ENCODE peak calls at places on chromosome 18, in six cellular contexts. N is cardiac muscle cell, C is heart right ventricle, X is left ventricle myocardium inferior, E is AG09309, M is PC-9. D is an unnamed sample.

GRCh38 chr18:9516437-9517064 is 41.2 kb downstream of the RALBP1 start:
- DNase-seq in E (no peak), X (no peak), N (peak; percentile 31), C (no peak), M (no peak), D (no peak)

GRCh38 chr18:13313006-13313661 is 94.6 kb downstream of the LDLRAD4 start:
- DNase-seq in C (no peak), N (no peak), X (no peak), E (no peak), M (no peak), D (no peak)

GRCh38 chr18:10170375-10170774 is 256.6 kb downstream of the VAPA start:
- DNase-seq in N (no peak), E (no peak), X (no peak), C (no peak), M (no peak), D (no peak)

GRCh38 chr18:62420151-62420512 is 95.0 kb downstream of the TNFRSF11A start:
- DNase-seq in N (no peak), E (no peak), M (no peak), C (no peak), X (no peak), D (no peak)

GRCh38 chr18:40407913-40408312 is 1547.1 kb upstream of the PIK3C3 start:
- DNase-seq in C (no peak), E (no peak), N (no peak), X (no peak), M (no peak), D (no peak)

GRCh38 chr18:76721207-76721996 is 101.0 kb upstream of the ZNF236 start:
- DNase-seq in C (no peak), E (no peak), M (no peak), N (no peak), X (no peak), D (no peak)

GRCh38 chr18:45954070-45954712 is 12.9 kb downstream of the EPG5 start:
- DNase-seq in N (no peak), E (peak; percentile 84), M (peak; percentile 63), X (no peak), C (no peak), D (peak; percentile 62)

GRCh38 chr18:60549338-60549960 is 176.9 kb upstream of the MC4R start:
- DNase-seq in E (peak; percentile 60), C (no peak), X (no peak), N (peak; percentile 87), M (peak; percentile 58), D (peak; percentile 49)

GRCh38 chr18:13416208-13416607 is 197.6 kb downstream of the LDLRAD4 start:
- DNase-seq in M (no peak), C (no peak), E (no peak), X (no peak), N (no peak), D (no peak)

GRCh38 chr18:9743200-9744016 is 35.3 kb downstream of the RAB31 start:
- DNase-seq in M (peak; percentile 96), C (no peak), N (no peak), X (no peak), E (peak; percentile 73), D (peak; percentile 93)

GRCh38 chr18:74381621-74382350 is 66.1 kb downstream of the C18orf63 start:
- DNase-seq in X (no peak), M (no peak), C (no peak), N (no peak), E (no peak), D (no peak)

GRCh38 chr18:67599277-67599676 is 82.8 kb upstream of the DSEL start:
- DNase-seq in E (no peak), M (no peak), X (no peak), C (no peak), N (no peak), D (peak; percentile 7)

GRCh38 chr18:37864122-37864521 is 298.5 kb upstream of the CELF4 start:
- DNase-seq in N (no peak), M (no peak), E (no peak), C (no peak), X (no peak), D (no peak)

GRCh38 chr18:50775207-50775606 is 44.6 kb downstream of the MRO start:
- DNase-seq in E (no peak), N (no peak), C (no peak), M (no peak), X (no peak), D (no peak)

GRCh38 chr18:37548679-37549289 is 16.8 kb downstream of the CELF4 start:
- DNase-seq in N (no peak), C (no peak), X (no peak), E (no peak), M (no peak), D (no peak)

GRCh38 chr18:6781846-6782245 is 52.3 kb downstream of the ARHGAP28 start:
- DNase-seq in N (no peak), M (no peak), E (no peak), C (no peak), X (no peak), D (no peak)

GRCh38 chr18:76454429-76454828 is 40.6 kb downstream of the ZNF516 start:
- DNase-seq in N (no peak), M (no peak), X (no peak), C (no peak), E (no peak), D (no peak)

GRCh38 chr18:55320399-55321255 is 267.4 kb downstream of the TCF4 start:
- DNase-seq in C (no peak), N (no peak), X (no peak), E (no peak), M (no peak), D (no peak)

GRCh38 chr18:55318864-55319516 is 269.0 kb downstream of the TCF4 start:
- DNase-seq in N (no peak), E (no peak), X (no peak), C (no peak), M (no peak), D (no peak)

GRCh38 chr18:55317832-55318231 is 270.2 kb downstream of the TCF4 start:
- DNase-seq in C (no peak), M (no peak), E (no peak), X (no peak), N (no peak), D (no peak)

GRCh38 chr18:55321268-55322175 is 266.5 kb downstream of the TCF4 start:
- DNase-seq in E (peak; percentile 78), C (peak; percentile 94), N (peak; percentile 91), X (peak; percentile 95), M (no peak), D (no peak)

GRCh38 chr18:55319517-55319905 is 268.5 kb downstream of the TCF4 start:
- DNase-seq in E (peak; percentile 63), M (no peak), C (no peak), X (no peak), N (no peak), D (no peak)
- H3K4me3 ChIP-seq in E (peak overlapping the region; percentile 32), M (no peak overlapping the region), C (peak overlapping the region; percentile 79), X (peak overlapping the region; percentile 76), N (no peak overlapping the region), D (no peak overlapping the region)

DNA sequence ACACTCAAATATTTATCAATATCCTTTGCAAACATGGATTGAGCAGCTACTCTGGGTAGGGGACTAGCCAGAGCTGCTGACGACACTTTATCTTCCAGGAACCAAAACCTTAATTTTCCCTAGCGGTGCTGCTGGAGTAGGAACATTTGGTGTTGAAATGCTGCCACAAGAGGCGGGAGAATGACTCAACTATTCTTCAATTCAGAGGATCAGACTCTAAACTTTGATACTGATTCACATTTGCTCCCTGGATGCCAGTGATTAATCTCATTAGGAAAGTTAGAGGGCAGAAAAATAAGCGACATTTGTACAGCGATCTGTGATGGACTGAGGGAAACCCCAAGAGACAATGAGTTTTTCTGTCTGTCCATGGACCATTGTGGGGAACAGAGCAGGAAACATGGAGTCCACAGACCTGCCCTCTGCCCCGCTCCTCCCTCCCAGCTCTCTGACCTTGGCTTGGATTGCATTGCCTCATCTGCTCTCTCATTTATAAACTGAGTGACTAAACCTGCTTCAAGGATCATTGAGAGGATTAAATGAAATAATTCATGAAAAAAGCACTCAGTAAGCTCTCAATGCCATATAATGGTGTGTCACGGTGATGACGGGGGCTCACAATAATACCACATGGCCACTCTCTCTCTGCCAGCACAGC is 12.6 kb upstream of the EPB41L3 start:
- DNase-seq in X (no peak), E (no peak), C (no peak), M (no peak), N (no peak), D (no peak)
- TF ChIP-seq CTCF in X (no peak), E (peak; percentile 8), C (peak; percentile 8), M (no peak), N (peak; percentile 40), D (no peak)

GRCh38 chr18:2641638-2642037 is 13.9 kb upstream of the SMCHD1 start:
- DNase-seq in E (no peak), C (no peak), M (no peak), N (no peak), X (no peak), D (no peak)
- H3K4me3 ChIP-seq in E (no peak overlapping the region), C (peak overlapping the region; percentile 31), M (no peak overlapping the region), N (no peak overlapping the region), X (peak overlapping the region; percentile 38), D (no peak overlapping the region)

GRCh38 chr18:49303376-49303775 is 157.1 kb downstream of the DYM start:
- DNase-seq in M (no peak), C (no peak), E (no peak), N (no peak), X (no peak), D (no peak)

GRCh38 chr18:49305688-49306336 is 154.6 kb downstream of the DYM start:
- DNase-seq in X (no peak), C (no peak), E (no peak), N (no peak), M (no peak), D (no peak)

GRCh38 chr18:49300538-49300937 is 159.9 kb downstream of the DYM start:
- DNase-seq in E (no peak), M (no peak), C (no peak), N (no peak), X (no peak), D (no peak)

GRCh38 chr18:49304746-49305145 is 155.7 kb downstream of the DYM start:
- DNase-seq in E (no peak), C (no peak), M (no peak), N (no peak), X (no peak), D (no peak)

DNA sequence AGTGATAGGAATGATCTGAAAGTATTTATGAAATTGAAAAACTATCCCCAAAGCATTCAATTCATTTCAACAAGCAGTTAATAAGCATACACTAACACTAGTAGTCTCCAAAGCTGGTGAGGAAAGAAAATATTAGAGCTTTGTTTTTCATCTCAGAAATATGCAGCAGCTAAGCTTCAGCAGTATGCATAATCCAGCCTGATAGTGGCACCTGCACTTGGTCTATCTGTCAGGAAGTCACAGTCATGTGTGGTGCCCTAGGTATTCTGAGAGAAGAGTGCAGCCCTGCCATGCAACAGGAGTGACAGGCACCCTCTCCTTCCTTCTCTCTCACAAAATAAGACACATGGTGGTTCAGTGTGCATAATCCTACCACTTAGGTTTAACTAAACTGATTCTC is 158.8 kb downstream of the DYM start:
- DNase-seq in E (no peak), N (no peak), X (no peak), C (no peak), M (no peak), D (no peak)
- TF ChIP-seq CTCF in E (no peak), N (no peak), X (no peak), C (no peak), M (no peak), D (no peak)

DNA sequence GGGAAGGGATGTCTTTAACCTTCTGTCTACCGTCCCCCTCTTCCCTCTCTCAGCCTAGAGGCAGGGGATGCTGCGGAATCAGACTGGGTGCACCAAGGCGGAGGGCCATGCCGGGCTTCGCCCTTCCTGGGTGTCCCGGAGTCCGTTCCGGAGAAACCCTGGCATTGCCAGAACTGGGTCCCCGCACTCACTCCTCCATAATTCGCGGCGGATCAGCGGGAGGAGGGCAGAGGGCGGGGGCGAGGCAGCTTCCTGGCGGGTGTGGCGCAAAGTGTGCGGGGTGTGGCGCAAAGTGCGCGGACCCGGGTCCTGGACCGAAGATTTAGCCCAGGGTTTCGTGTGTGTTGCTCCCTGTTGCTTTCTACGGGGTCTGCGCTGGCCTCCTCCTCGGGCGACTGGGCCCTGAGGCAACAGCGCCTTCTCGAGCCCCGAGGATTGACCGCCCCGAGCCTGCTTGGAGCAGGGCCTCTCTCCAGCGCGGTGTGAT is 12.4 kb upstream of the SKOR2 start:
- DNase-seq in C (no peak), N (no peak), E (no peak), M (no peak), X (no peak), D (no peak)
- H3K4me3 ChIP-seq in C (peak overlapping the region; percentile 19), N (peak overlapping the region; percentile 14), E (peak overlapping the region; percentile 50), M (no peak overlapping the region), X (peak overlapping the region; percentile 40), D (no peak overlapping the region)